ENCODE peak calls at places on chromosomes 4 and X, in four cellular contexts. N is psoas muscle, U is ovary, F is HCT116. M is an unnamed sample.

GRCh38 chrX:40012800-40013682 is 84.7 kb downstream of the BCOR start:
- DNase-seq in N (peak), U (peak), F (no peak), M (peak)

GRCh38 chr4:57465321-57466056 is 355.3 kb upstream of the IGFBP7 start:
- DNase-seq in N (no peak), U (no peak), F (no peak), M (no peak)

GRCh38 chr4:88792821-88793220 is 95.2 kb upstream of the NAP1L5 start:
- DNase-seq in N (no peak), U (no peak), F (no peak), M (peak)

GRCh38 chr4:137063961-137064360 is 468.3 kb downstream of the PCDH18 start:
- DNase-seq in N (no peak), U (no peak), F (no peak), M (no peak)

GRCh38 chr4:47334597-47335185 is 128.8 kb downstream of the COMMD8 start:
- DNase-seq in N (no peak), U (no peak), F (no peak), M (no peak)

GRCh38 chr4:86036729-86037128 is 323.1 kb downstream of the MAPK10 start:
- DNase-seq in N (no peak), U (no peak), F (no peak), M (peak)

GRCh38 chr4:78602334-78602733 is 50.8 kb downstream of the ANXA3 start:
- DNase-seq in N (no peak), U (no peak), F (no peak), M (no peak)

GRCh38 chr4:2249526-2249991 is 7.6 kb upstream of the HAUS3 start:
- DNase-seq in N (no peak), U (no peak), F (no peak), M (no peak)

GRCh38 chr4:159446266-159446976 is 343.5 kb downstream of the RAPGEF2 start:
- DNase-seq in N (no peak), U (no peak), F (peak), M (peak)

GRCh38 chr4:144817081-144817480 is 171.1 kb downstream of the HHIP start:
- DNase-seq in N (no peak), U (no peak), F (no peak), M (no peak)

GRCh38 chr4:102791318-102791835 is 30.6 kb upstream of the MANBA start:
- DNase-seq in N (no peak), U (no peak), F (no peak), M (no peak)
- TF ChIP-seq CTCF in N (no peak), U (no peak), F (no peak), M (no peak)

GRCh38 chr4:3486556-3487270 is 23.6 kb downstream of the DOK7 start:
- DNase-seq in N (no peak), U (no peak), F (no peak), M (no peak)
- H3K4me3 ChIP-seq in N (no peak), U (no peak), F (no peak), M (no peak)

DNA sequence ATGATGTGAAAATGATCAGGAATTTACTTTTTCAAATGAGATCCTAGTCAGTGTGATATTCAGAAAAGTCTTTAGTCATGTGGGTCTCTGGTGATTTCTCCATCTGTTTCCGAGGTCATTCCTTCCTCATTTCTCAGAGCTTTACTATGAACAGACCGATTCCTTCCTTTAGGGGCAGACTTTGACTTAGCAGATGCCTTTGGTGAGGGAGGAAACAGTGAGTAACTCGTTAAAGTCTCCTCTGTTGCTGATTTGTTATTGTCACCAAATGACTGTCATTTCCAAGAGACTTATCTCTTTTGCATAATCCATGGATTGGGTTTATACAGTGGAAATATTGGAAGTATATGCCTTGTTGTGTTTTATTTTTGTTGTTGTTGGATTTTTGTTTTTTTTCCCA is 76.2 kb upstream of the CD99 start:
- DNase-seq in N (no peak), U (no peak), F (no peak), M (peak)
- TF ChIP-seq CTCF in N (no peak), U (no peak), F (peak), M (peak)

DNA sequence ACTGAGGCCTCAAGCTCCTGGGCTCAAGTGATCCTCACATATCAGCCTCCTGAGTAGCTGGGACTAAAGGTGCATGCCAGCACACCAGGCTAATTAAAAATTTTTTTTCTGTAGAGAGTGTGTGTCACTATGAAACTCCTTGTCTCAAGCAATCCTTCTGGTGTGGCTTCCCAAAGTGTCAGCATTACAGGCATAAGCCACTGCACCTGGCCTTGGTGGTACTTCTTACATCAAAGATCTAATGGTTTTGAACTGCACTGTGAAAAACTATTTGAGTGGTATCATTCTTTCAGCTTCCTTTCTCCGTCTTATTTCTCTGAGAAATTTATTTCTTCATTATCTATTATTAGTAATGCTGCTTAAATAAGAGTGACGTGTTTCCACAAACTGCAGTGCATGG is 98.5 kb downstream of the UNC5C start:
- DNase-seq in N (no peak), U (no peak), F (no peak), M (no peak)
- H3K4me3 ChIP-seq in N (no peak), U (no peak), F (no peak), M (no peak)

GRCh38 chr4:38179690-38180299 is 219.6 kb downstream of the PTTG2 start:
- DNase-seq in N (no peak), U (peak), F (no peak), M (peak)
- TF ChIP-seq CTCF in N (peak), U (peak), F (peak), M (peak)

DNA sequence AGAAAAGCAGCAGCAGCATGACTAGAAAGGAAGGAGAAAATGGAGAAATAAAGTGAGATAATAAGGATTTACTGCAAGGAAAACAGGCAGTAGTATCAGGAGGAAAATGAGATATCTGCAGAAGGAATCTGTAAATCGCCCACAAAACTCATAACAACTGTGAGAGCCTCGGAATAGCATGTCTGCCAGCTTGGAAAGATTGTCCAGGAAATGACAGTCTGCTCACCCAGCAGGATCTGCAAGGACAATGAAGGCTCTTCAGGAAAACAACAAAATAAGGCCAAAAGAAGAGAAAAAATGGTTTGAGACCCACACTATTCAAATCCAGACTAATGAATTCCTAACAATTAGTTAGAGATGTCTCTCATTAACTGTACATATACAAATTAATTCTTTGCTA is 47.3 kb downstream of the CXXC4 start:
- DNase-seq in N (no peak), U (no peak), F (no peak), M (no peak)
- H3K4me3 ChIP-seq in N (no peak), U (no peak), F (no peak), M (no peak)

GRCh38 chrX:153644356-153645125 is 2.5 kb upstream of the DUSP9 start:
- DNase-seq in N (no peak), U (peak), F (no peak), M (no peak)

GRCh38 chrX:153642655-153643430 is 4.2 kb upstream of the DUSP9 start:
- DNase-seq in N (no peak), U (no peak), F (no peak), M (no peak)

GRCh38 chrX:153642313-153642654 is 4.7 kb upstream of the DUSP9 start:
- DNase-seq in N (no peak), U (no peak), F (no peak), M (no peak)

GRCh38 chrX:153645151-153645550 is 1.9 kb upstream of the DUSP9 start:
- DNase-seq in N (no peak), U (peak), F (no peak), M (no peak)

GRCh38 chrX:153643431-153644351 is 3.3 kb upstream of the DUSP9 start:
- DNase-seq in N (no peak), U (peak), F (no peak), M (no peak)
- TF ChIP-seq CTCF in N (peak), U (no peak), F (no peak), M (no peak)

GRCh38 chrX:86039625-86040568 is 7.5 kb downstream of the CHM start:
- DNase-seq in N (no peak), U (no peak), F (no peak), M (no peak)
- H3K4me3 ChIP-seq in N (no peak), U (no peak), F (no peak), M (no peak)

DNA sequence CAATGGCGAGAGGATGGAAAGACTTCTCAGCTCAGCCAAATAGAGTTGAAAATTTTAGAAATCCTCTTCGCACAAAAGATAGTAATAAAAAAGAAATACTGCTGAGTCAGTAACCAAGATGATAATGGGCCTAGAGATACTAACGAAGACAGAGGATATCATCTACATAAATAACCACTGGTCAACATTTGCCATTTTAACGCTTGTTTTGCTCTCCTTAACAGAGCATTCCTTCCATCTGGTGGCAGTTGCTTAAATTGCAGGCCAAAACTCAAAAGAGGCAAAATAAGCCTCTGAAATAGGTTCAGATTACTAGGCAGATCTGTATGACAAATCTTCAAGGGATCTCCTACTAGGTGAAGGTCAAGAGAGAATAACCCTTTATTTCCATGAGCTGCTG is 51.7 kb upstream of the MCF2 start:
- DNase-seq in N (no peak), U (no peak), F (no peak), M (peak)
- TF ChIP-seq CTCF in N (peak), U (no peak), F (peak), M (peak)

M was measured in fibroblast of mammary gland.